ENCODE peak calls at places on chromosomes 3 and 15, in four cellular contexts. One of them, this sample, is unnamed.

GRCh38 chr15:63494406-63494805 is 10.0 kb upstream of the USP3 start:
- DNase-seq in hypothalamus: no peak
- DNase-seq in EL: no peak
- DNase-seq in GM23338: no peak
- DNase-seq in this sample: no peak

GRCh38 chr3:187610926-187611545 is 59.2 kb downstream of the SST start:
- DNase-seq in hypothalamus: no peak
- DNase-seq in EL: peak
- DNase-seq in GM23338: no peak
- DNase-seq in this sample: no peak

GRCh38 chr15:76460871-76461270 is 124.3 kb downstream of the ISL2 start:
- DNase-seq in hypothalamus: no peak
- DNase-seq in EL: peak
- DNase-seq in GM23338: no peak
- DNase-seq in this sample: no peak

GRCh38 chr3:178393833-178394232 is 142.4 kb upstream of the KCNMB2 start:
- DNase-seq in hypothalamus: no peak
- DNase-seq in EL: peak
- DNase-seq in GM23338: no peak
- DNase-seq in this sample: no peak

GRCh38 chr3:111936191-111936841 is 42.5 kb upstream of the ABHD10 start:
- DNase-seq in hypothalamus: no peak
- DNase-seq in EL: peak
- DNase-seq in GM23338: no peak
- DNase-seq in this sample: no peak

GRCh38 chr3:124260206-124260915 is 268.4 kb upstream of the ROPN1 start:
- DNase-seq in hypothalamus: no peak
- DNase-seq in EL: peak
- DNase-seq in GM23338: no peak
- DNase-seq in this sample: no peak

GRCh38 chr3:157219215-157219614 is 59.3 kb upstream of the CCNL1 start:
- DNase-seq in hypothalamus: no peak
- DNase-seq in EL: no peak
- DNase-seq in GM23338: no peak
- DNase-seq in this sample: no peak

GRCh38 chr3:128210711-128211110 is 57.4 kb downstream of the EEFSEC start:
- DNase-seq in hypothalamus: no peak
- DNase-seq in EL: no peak
- DNase-seq in GM23338: no peak
- DNase-seq in this sample: no peak

GRCh38 chr3:114498779-114499370 is 205.0 kb downstream of the TIGIT start:
- DNase-seq in hypothalamus: no peak
- DNase-seq in EL: peak
- DNase-seq in GM23338: no peak
- DNase-seq in this sample: no peak

GRCh38 chr3:156460206-156460609 is 94.7 kb downstream of the SSR3 start:
- DNase-seq in hypothalamus: no peak
- DNase-seq in EL: no peak
- DNase-seq in GM23338: no peak
- DNase-seq in this sample: no peak

GRCh38 chr3:47001731-47002489 is 22.4 kb downstream of the NBEAL2 start:
- DNase-seq in hypothalamus: no peak
- DNase-seq in EL: no peak
- DNase-seq in GM23338: no peak
- DNase-seq in this sample: no peak

GRCh38 chr3:187836848-187837770 is 91.8 kb upstream of the BCL6 start:
- DNase-seq in hypothalamus: no peak
- DNase-seq in EL: peak
- DNase-seq in GM23338: no peak
- DNase-seq in this sample: no peak

GRCh38 chr15:93830221-93830765 is 401.1 kb upstream of the MCTP2 start:
- DNase-seq in hypothalamus: no peak
- DNase-seq in EL: no peak
- DNase-seq in GM23338: no peak
- DNase-seq in this sample: no peak

GRCh38 chr3:162605651-162606204 is 1109.1 kb downstream of the OTOL1 start:
- DNase-seq in hypothalamus: no peak
- DNase-seq in EL: no peak
- DNase-seq in GM23338: peak
- DNase-seq in this sample: no peak

GRCh38 chr3:164550857-164551256 is 527.4 kb downstream of the SI start:
- DNase-seq in hypothalamus: no peak
- DNase-seq in EL: no peak
- DNase-seq in GM23338: peak
- DNase-seq in this sample: no peak

GRCh38 chr3:177358968-177359600 is 161.8 kb upstream of the TBL1XR1 start:
- DNase-seq in hypothalamus: no peak
- DNase-seq in EL: no peak
- DNase-seq in GM23338: peak
- DNase-seq in this sample: no peak

GRCh38 chr3:20652249-20652648 is 466.2 kb upstream of the SGO1 start:
- DNase-seq in hypothalamus: no peak
- DNase-seq in EL: no peak
- DNase-seq in GM23338: no peak
- DNase-seq in this sample: no peak

GRCh38 chr3:8503461-8503860 is 1.8 kb downstream of the LMCD1 start:
- DNase-seq in hypothalamus: no peak
- DNase-seq in EL: no peak
- DNase-seq in GM23338: no peak
- DNase-seq in this sample: no peak

GRCh38 chr3:188152660-188153497 is 1.1 kb upstream of the LPP start:
- DNase-seq in hypothalamus: peak
- DNase-seq in EL: peak
- DNase-seq in GM23338: peak
- DNase-seq in this sample: no peak

GRCh38 chr15:45385568-45385967 is 7.2 kb upstream of the GATM start:
- DNase-seq in hypothalamus: no peak
- DNase-seq in EL: no peak
- DNase-seq in GM23338: no peak
- DNase-seq in this sample: no peak

GRCh38 chr15:58413253-58413652 is 18.5 kb upstream of the LIPC start:
- DNase-seq in hypothalamus: no peak
- DNase-seq in EL: no peak
- DNase-seq in GM23338: no peak
- DNase-seq in this sample: no peak

GRCh38 chr3:110384601-110385000 is 687.0 kb upstream of the NECTIN3 start:
- DNase-seq in hypothalamus: no peak
- DNase-seq in EL: peak
- DNase-seq in GM23338: no peak
- DNase-seq in this sample: no peak

GRCh38 chr15:33086500-33087141 is 107.9 kb downstream of the FMN1 start:
- DNase-seq in hypothalamus: no peak
- DNase-seq in EL: peak
- DNase-seq in GM23338: peak
- DNase-seq in this sample: no peak

GRCh38 chr3:184908859-184909258 is 96.9 kb downstream of the VPS8 start:
- DNase-seq in hypothalamus: no peak
- DNase-seq in EL: no peak
- DNase-seq in GM23338: peak
- DNase-seq in this sample: no peak

GRCh38 chr3:43017593-43018195 is 38.6 kb downstream of the GASK1A start:
- DNase-seq in hypothalamus: no peak
- DNase-seq in EL: no peak
- DNase-seq in GM23338: no peak
- DNase-seq in this sample: no peak